ENCODE peak calls at places on chromosomes 2 and 18, in five cellular contexts. G is endothelial cell of umbilical vein, L is A549, W is GM12878, N is suprapubic skin. S is an unnamed sample.

GRCh38 chr2:38700881-38701458 is 35.1 kb downstream of the GALM start:
- DNase-seq in G (no peak), L (no peak), W (no peak), N (no peak), S (peak; percentile 72)

GRCh38 chr2:221388891-221389290 is 183.2 kb downstream of the EPHA4 start:
- DNase-seq in G (no peak), L (no peak), W (no peak), N (no peak), S (no peak)

GRCh38 chr18:7945882-7946281 is 378.8 kb downstream of the PTPRM start:
- DNase-seq in G (peak; percentile 89), L (peak; percentile 87), W (no peak), N (no peak), S (peak; percentile 97)

GRCh38 chr18:77090546-77091200 is 41.9 kb downstream of the MBP start:
- DNase-seq in G (no peak), L (no peak), W (no peak), N (no peak), S (no peak)

GRCh38 chr2:32864337-32864736 is 82.4 kb upstream of the LTBP1 start:
- DNase-seq in G (no peak), L (peak; percentile 21), W (no peak), N (no peak), S (peak; percentile 72)

GRCh38 chr2:145184741-145185671 is 665.1 kb upstream of the ZEB2 start:
- DNase-seq in G (no peak), L (no peak), W (no peak), N (no peak), S (peak; percentile 62)

GRCh38 chr2:170771049-170771937 is 1.1 kb downstream of the ERICH2 start:
- DNase-seq in G (no peak), L (peak; percentile 35), W (no peak), N (peak; percentile 69), S (peak; percentile 15)

GRCh38 chr2:122864728-122865127 is 1109.3 kb downstream of the TSN start:
- DNase-seq in G (no peak), L (no peak), W (no peak), N (no peak), S (no peak)

GRCh38 chr2:71872466-71873051 is 275.1 kb downstream of the CYP26B1 start:
- DNase-seq in G (no peak), L (no peak), W (no peak), N (no peak), S (no peak)

GRCh38 chr2:5453648-5454390 is 238.4 kb upstream of the SOX11 start:
- DNase-seq in G (no peak), L (no peak), W (no peak), N (no peak), S (peak; percentile 31)

GRCh38 chr2:28101123-28101522 is 210.6 kb downstream of the BABAM2 start:
- DNase-seq in G (no peak), L (no peak), W (no peak), N (no peak), S (peak; percentile 35)

GRCh38 chr18:46324556-46324955 is 220.4 kb downstream of the HAUS1 start:
- DNase-seq in G (no peak), L (peak; percentile 49), W (no peak), N (no peak), S (peak; percentile 62)

GRCh38 chr2:70659551-70659950 is 105.9 kb upstream of the TGFA start:
- DNase-seq in G (no peak), L (no peak), W (no peak), N (no peak), S (no peak)

GRCh38 chr2:70651727-70652126 is 98.1 kb upstream of the TGFA start:
- DNase-seq in G (no peak), L (no peak), W (no peak), N (no peak), S (no peak)

GRCh38 chr2:70656421-70657010 is 102.9 kb upstream of the TGFA start:
- DNase-seq in G (no peak), L (no peak), W (no peak), N (no peak), S (no peak)

GRCh38 chr2:70655786-70656185 is 102.2 kb upstream of the TGFA start:
- DNase-seq in G (no peak), L (no peak), W (no peak), N (no peak), S (no peak)

DNA sequence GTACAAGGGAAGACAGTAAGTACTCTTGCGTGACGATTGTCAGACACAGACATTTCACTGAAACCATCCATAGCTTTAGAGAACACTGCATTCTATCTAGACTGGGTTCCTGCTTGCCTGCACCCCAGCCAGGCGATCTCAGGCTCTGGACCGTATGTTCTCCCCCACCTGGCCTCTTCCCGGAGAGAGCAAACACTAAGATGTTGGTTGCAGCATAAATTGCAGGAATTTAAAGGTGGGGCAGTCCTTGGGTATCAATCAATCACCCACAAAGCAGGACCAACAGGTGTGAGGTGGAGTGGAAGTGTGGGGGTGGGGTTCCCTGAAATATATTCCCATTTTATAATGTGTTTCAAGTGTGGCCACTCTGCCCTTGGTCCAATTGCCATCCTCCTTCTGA is 103.6 kb upstream of the TGFA start:
- DNase-seq in G (no peak), L (no peak), W (no peak), N (no peak), S (no peak)
- TF ChIP-seq POLR2A in G (no peak), L (no peak), W (no peak), N (no peak), S (no peak)

GRCh38 chr2:197498937-197499593 is 575 bp downstream of the HSPD1 start:
- DNase-seq in G (peak; percentile 69), L (peak; percentile 58), W (no peak), N (peak; percentile 80), S (peak; percentile 42)
- TF ChIP-seq POLR2A in G (no peak), L (no peak), W (peak; percentile 77), N (no peak), S (no peak)

GRCh38 chr2:101001713-101002561 is at the start of gene RPL31:
- DNase-seq in G (peak; percentile 95), L (peak; percentile 98), W (peak; percentile 78), N (peak; percentile 99), S (peak; percentile 97)
- TF ChIP-seq POLR2A in G (peak; percentile 99), L (peak; percentile 97), W (peak; percentile 100), N (peak; percentile 78), S (peak; percentile 99)

GRCh38 chr18:12657849-12658829 is at the start of gene SPIRE1:
- DNase-seq in G (peak; percentile 72), L (peak; percentile 53), W (no peak), N (peak; percentile 72), S (peak; percentile 52)

GRCh38 chr18:12659904-12660605 is 2.1 kb upstream of the SPIRE1 start:
- DNase-seq in G (peak; percentile 93), L (peak; percentile 61), W (no peak), N (no peak), S (peak; percentile 70)

GRCh38 chr18:12656671-12657047 is 1.2 kb downstream of the SPIRE1 start:
- DNase-seq in G (peak; percentile 63), L (no peak), W (no peak), N (no peak), S (peak; percentile 50)

GRCh38 chr18:12654971-12655370 is 2.9 kb downstream of the SPIRE1 start:
- DNase-seq in G (no peak), L (no peak), W (no peak), N (no peak), S (no peak)

GRCh38 chr18:12657048-12657848 is 659 bp downstream of the SPIRE1 start:
- DNase-seq in G (peak; percentile 29), L (peak; percentile 13), W (no peak), N (peak; percentile 67), S (peak; percentile 48)
- TF ChIP-seq POLR2A in G (no peak), L (no peak), W (no peak), N (no peak), S (peak; percentile 71)

DNA sequence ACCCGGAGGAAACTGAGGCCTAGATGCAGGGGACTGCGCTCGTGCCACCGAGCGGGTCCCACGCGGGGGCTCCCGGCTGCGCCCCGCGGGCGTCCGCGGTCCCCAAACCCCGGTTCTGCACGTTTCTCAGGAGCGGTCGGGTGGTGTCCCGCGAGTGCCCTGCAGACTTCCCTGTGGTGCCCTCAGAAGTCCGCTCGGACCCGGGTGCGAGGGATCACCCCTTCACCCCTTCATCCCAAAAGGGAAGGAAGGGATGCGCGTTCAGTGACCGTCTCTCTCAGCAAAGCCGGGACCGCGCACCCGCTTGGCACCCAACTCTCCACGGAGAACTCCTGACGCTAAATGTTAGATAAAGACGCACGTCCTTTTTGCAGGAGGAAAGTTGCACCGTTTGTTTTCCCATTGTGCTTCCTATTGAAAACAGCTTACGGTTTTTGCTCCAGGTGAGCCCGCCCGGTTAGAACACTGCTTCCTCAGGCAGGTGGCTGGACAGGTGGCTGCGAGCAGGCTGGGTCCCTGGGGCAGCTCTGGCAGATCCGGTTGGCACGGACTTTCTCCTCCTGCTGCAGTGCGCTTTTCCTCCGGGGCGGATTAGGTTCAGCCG is 779 bp downstream of the DGKD start:
- DNase-seq in G (peak; percentile 19), L (no peak), W (no peak), N (no peak), S (no peak)
- TF ChIP-seq POLR2A in G (no peak), L (no peak), W (peak; percentile 19), N (no peak), S (no peak)

S was measured in IMR-90.